ENCODE peak calls at places on chromosomes 6 and 20, in five cellular contexts. One of them, this sample, is unnamed.

GRCh38 chr6:160088774-160089533 is 32.7 kb upstream of the SLC22A1 start:
- DNase-seq in body of pancreas: no peak
- DNase-seq in HuH-7: no peak
- DNase-seq in anterior cingulate cortex: no peak
- DNase-seq in iPS-NIHi11: no peak
- DNase-seq in this sample: no peak

GRCh38 chr6:169958510-169958909 is 207.1 kb downstream of the ERMARD start:
- DNase-seq in body of pancreas: no peak
- DNase-seq in iPS-NIHi11: no peak
- DNase-seq in anterior cingulate cortex: no peak
- DNase-seq in HuH-7: no peak
- DNase-seq in this sample: no peak

GRCh38 chr20:52047811-52048302 is 143.7 kb downstream of the ZFP64 start:
- DNase-seq in iPS-NIHi11: no peak
- DNase-seq in anterior cingulate cortex: no peak
- DNase-seq in HuH-7: no peak
- DNase-seq in body of pancreas: no peak
- DNase-seq in this sample: peak

GRCh38 chr6:44233560-44234100 is 10.2 kb downstream of the SLC29A1 start:
- DNase-seq in anterior cingulate cortex: no peak
- DNase-seq in body of pancreas: no peak
- DNase-seq in iPS-NIHi11: no peak
- DNase-seq in HuH-7: no peak
- DNase-seq in this sample: no peak

GRCh38 chr6:161511455-161512159 is 237.7 kb upstream of the AGPAT4 start:
- DNase-seq in body of pancreas: no peak
- DNase-seq in iPS-NIHi11: no peak
- DNase-seq in anterior cingulate cortex: no peak
- DNase-seq in HuH-7: no peak
- DNase-seq in this sample: no peak

GRCh38 chr6:45738057-45738455 is 277.6 kb downstream of the CLIC5 start:
- DNase-seq in body of pancreas: no peak
- DNase-seq in HuH-7: no peak
- DNase-seq in iPS-NIHi11: no peak
- DNase-seq in anterior cingulate cortex: no peak
- DNase-seq in this sample: peak

GRCh38 chr6:135722679-135723078 is 128.8 kb upstream of the PDE7B start:
- DNase-seq in iPS-NIHi11: no peak
- DNase-seq in anterior cingulate cortex: no peak
- DNase-seq in HuH-7: no peak
- DNase-seq in body of pancreas: peak
- DNase-seq in this sample: no peak

GRCh38 chr6:148523051-148523450 is 180.4 kb downstream of the SASH1 start:
- DNase-seq in HuH-7: no peak
- DNase-seq in iPS-NIHi11: no peak
- DNase-seq in anterior cingulate cortex: no peak
- DNase-seq in body of pancreas: no peak
- DNase-seq in this sample: no peak

GRCh38 chr6:166957087-166957804 is 896 bp upstream of the RNASET2 start:
- DNase-seq in iPS-NIHi11: peak
- DNase-seq in anterior cingulate cortex: no peak
- DNase-seq in body of pancreas: peak
- DNase-seq in HuH-7: peak
- DNase-seq in this sample: peak

GRCh38 chr20:57619053-57619831 is 984 bp downstream of the ZBP1 start:
- DNase-seq in HuH-7: no peak
- DNase-seq in iPS-NIHi11: no peak
- DNase-seq in body of pancreas: no peak
- DNase-seq in anterior cingulate cortex: no peak
- DNase-seq in this sample: peak

GRCh38 chr20:58233881-58234528 is 5.6 kb upstream of the ANKRD60 start:
- DNase-seq in anterior cingulate cortex: no peak
- DNase-seq in iPS-NIHi11: peak
- DNase-seq in body of pancreas: no peak
- DNase-seq in HuH-7: peak
- DNase-seq in this sample: peak

GRCh38 chr20:45459606-45460005 is 9.9 kb upstream of the WFDC2 start:
- DNase-seq in HuH-7: no peak
- DNase-seq in iPS-NIHi11: no peak
- DNase-seq in body of pancreas: no peak
- DNase-seq in anterior cingulate cortex: no peak
- DNase-seq in this sample: no peak

GRCh38 chr6:163137036-163137435 is 277.5 kb upstream of the QKI start:
- DNase-seq in anterior cingulate cortex: no peak
- DNase-seq in HuH-7: no peak
- DNase-seq in body of pancreas: no peak
- DNase-seq in iPS-NIHi11: no peak
- DNase-seq in this sample: no peak

GRCh38 chr20:16314722-16315121 is 258.5 kb downstream of the KIF16B start:
- DNase-seq in anterior cingulate cortex: no peak
- DNase-seq in body of pancreas: no peak
- DNase-seq in HuH-7: no peak
- DNase-seq in iPS-NIHi11: no peak
- DNase-seq in this sample: peak

GRCh38 chr6:144075884-144076283 is 19.5 kb downstream of the SF3B5 start:
- DNase-seq in iPS-NIHi11: no peak
- DNase-seq in anterior cingulate cortex: no peak
- DNase-seq in body of pancreas: no peak
- DNase-seq in HuH-7: no peak
- DNase-seq in this sample: no peak

GRCh38 chr6:125519367-125519766 is 217.6 kb upstream of the HDDC2 start:
- DNase-seq in anterior cingulate cortex: no peak
- DNase-seq in body of pancreas: no peak
- DNase-seq in HuH-7: no peak
- DNase-seq in iPS-NIHi11: no peak
- DNase-seq in this sample: no peak

GRCh38 chr20:47821481-47822100 is 36.3 kb upstream of the SULF2 start:
- DNase-seq in HuH-7: no peak
- DNase-seq in iPS-NIHi11: no peak
- DNase-seq in body of pancreas: no peak
- DNase-seq in anterior cingulate cortex: no peak
- DNase-seq in this sample: no peak

GRCh38 chr6:46437671-46438221 is 53.5 kb downstream of the RCAN2 start:
- DNase-seq in HuH-7: peak
- DNase-seq in body of pancreas: no peak
- DNase-seq in anterior cingulate cortex: no peak
- DNase-seq in iPS-NIHi11: no peak
- DNase-seq in this sample: no peak

GRCh38 chr6:33114428-33114827 is 38.6 kb downstream of the HLA-DPB1 start:
- DNase-seq in body of pancreas: no peak
- DNase-seq in HuH-7: no peak
- DNase-seq in anterior cingulate cortex: no peak
- DNase-seq in iPS-NIHi11: no peak
- DNase-seq in this sample: no peak

GRCh38 chr6:5580736-5581568 is 319.6 kb downstream of the FARS2 start:
- DNase-seq in body of pancreas: no peak
- DNase-seq in iPS-NIHi11: no peak
- DNase-seq in anterior cingulate cortex: no peak
- DNase-seq in HuH-7: no peak
- DNase-seq in this sample: peak

GRCh38 chr6:88380083-88380482 is 213.9 kb upstream of the CNR1 start:
- DNase-seq in anterior cingulate cortex: no peak
- DNase-seq in HuH-7: no peak
- DNase-seq in iPS-NIHi11: no peak
- DNase-seq in body of pancreas: peak
- DNase-seq in this sample: no peak

GRCh38 chr6:104326173-104327001 is 533.3 kb downstream of the HACE1 start:
- DNase-seq in HuH-7: no peak
- DNase-seq in anterior cingulate cortex: no peak
- DNase-seq in iPS-NIHi11: no peak
- DNase-seq in body of pancreas: no peak
- DNase-seq in this sample: peak

GRCh38 chr20:40370800-40371199 is 318.2 kb downstream of the MAFB start:
- DNase-seq in iPS-NIHi11: no peak
- DNase-seq in body of pancreas: no peak
- DNase-seq in anterior cingulate cortex: no peak
- DNase-seq in HuH-7: no peak
- DNase-seq in this sample: no peak

GRCh38 chr20:53725575-53725970 is 131.9 kb upstream of the ZNF217 start:
- DNase-seq in HuH-7: no peak
- DNase-seq in body of pancreas: no peak
- DNase-seq in anterior cingulate cortex: no peak
- DNase-seq in iPS-NIHi11: no peak
- DNase-seq in this sample: no peak

GRCh38 chr6:50843842-50844241 is 25.2 kb downstream of the TFAP2B start:
- DNase-seq in body of pancreas: no peak
- DNase-seq in HuH-7: no peak
- DNase-seq in iPS-NIHi11: peak
- DNase-seq in anterior cingulate cortex: no peak
- DNase-seq in this sample: no peak

GRCh38 chr6:35973670-35974222 is 50.7 kb downstream of the SLC26A8 start:
- DNase-seq in body of pancreas: no peak
- DNase-seq in anterior cingulate cortex: no peak
- DNase-seq in iPS-NIHi11: no peak
- DNase-seq in HuH-7: peak
- DNase-seq in this sample: peak

GRCh38 chr20:23242556-23243180 is 107.9 kb upstream of the NXT1 start:
- DNase-seq in body of pancreas: no peak
- DNase-seq in anterior cingulate cortex: no peak
- DNase-seq in HuH-7: no peak
- DNase-seq in iPS-NIHi11: no peak
- DNase-seq in this sample: no peak

This sample was measured in GM12865.